ENCODE peak calls at places on chromosome 1, in eight cellular contexts. One of them, this sample, is unnamed.
A peak's percentile ranks its signal among the peaks of the same experiment; 100 is the strongest.

GRCh38 chr1:7224644-7225043 is 439.4 kb downstream of the CAMTA1 start:
- DNase-seq in CD8-positive, alpha-beta memory T cell: no peak
- DNase-seq in mammary epithelial cell: no peak
- DNase-seq in AG04450: no peak
- DNase-seq in adrenal gland: peak; percentile 24
- DNase-seq in foreskin keratinocyte: no peak
- DNase-seq in CD4-positive, CD25-positive, alpha-beta regulatory T cell: no peak
- DNase-seq in HL-60: no peak
- DNase-seq in this sample: no peak

GRCh38 chr1:220487297-220487820 is 40.6 kb upstream of the MARK1 start:
- DNase-seq in CD8-positive, alpha-beta memory T cell: no peak
- DNase-seq in HL-60: peak; percentile 3
- DNase-seq in CD4-positive, CD25-positive, alpha-beta regulatory T cell: peak; percentile 5
- DNase-seq in foreskin keratinocyte: peak; percentile 63
- DNase-seq in adrenal gland: no peak
- DNase-seq in mammary epithelial cell: peak; percentile 90
- DNase-seq in AG04450: no peak
- DNase-seq in this sample: peak; percentile 57

GRCh38 chr1:58879464-58879863 is 95.6 kb upstream of the JUN start:
- DNase-seq in AG04450: no peak
- DNase-seq in adrenal gland: no peak
- DNase-seq in foreskin keratinocyte: no peak
- DNase-seq in mammary epithelial cell: peak; percentile 27
- DNase-seq in HL-60: no peak
- DNase-seq in CD8-positive, alpha-beta memory T cell: no peak
- DNase-seq in CD4-positive, CD25-positive, alpha-beta regulatory T cell: no peak
- DNase-seq in this sample: no peak

GRCh38 chr1:158516966-158517365 is 37.2 kb downstream of the OR6Y1 start:
- DNase-seq in mammary epithelial cell: no peak
- DNase-seq in adrenal gland: no peak
- DNase-seq in HL-60: no peak
- DNase-seq in CD4-positive, CD25-positive, alpha-beta regulatory T cell: no peak
- DNase-seq in CD8-positive, alpha-beta memory T cell: no peak
- DNase-seq in AG04450: no peak
- DNase-seq in foreskin keratinocyte: no peak
- DNase-seq in this sample: no peak

GRCh38 chr1:80417651-80418050 is 1383.1 kb upstream of the ADGRL2 start:
- DNase-seq in CD4-positive, CD25-positive, alpha-beta regulatory T cell: no peak
- DNase-seq in foreskin keratinocyte: peak; percentile 91
- DNase-seq in adrenal gland: no peak
- DNase-seq in HL-60: no peak
- DNase-seq in mammary epithelial cell: peak; percentile 90
- DNase-seq in AG04450: peak; percentile 3
- DNase-seq in CD8-positive, alpha-beta memory T cell: no peak
- DNase-seq in this sample: peak; percentile 24

GRCh38 chr1:65435987-65436386 is 15.5 kb downstream of the LEPR start:
- DNase-seq in AG04450: no peak
- DNase-seq in adrenal gland: no peak
- DNase-seq in HL-60: no peak
- DNase-seq in foreskin keratinocyte: no peak
- DNase-seq in CD8-positive, alpha-beta memory T cell: no peak
- DNase-seq in CD4-positive, CD25-positive, alpha-beta regulatory T cell: no peak
- DNase-seq in mammary epithelial cell: no peak
- DNase-seq in this sample: no peak

GRCh38 chr1:247681288-247681897 is 1.9 kb upstream of the OR13G1 start:
- DNase-seq in AG04450: no peak
- DNase-seq in HL-60: peak; percentile 21
- DNase-seq in CD8-positive, alpha-beta memory T cell: no peak
- DNase-seq in foreskin keratinocyte: no peak
- DNase-seq in mammary epithelial cell: peak; percentile 41
- DNase-seq in CD4-positive, CD25-positive, alpha-beta regulatory T cell: peak; percentile 49
- DNase-seq in adrenal gland: peak; percentile 60
- DNase-seq in this sample: peak; percentile 2

GRCh38 chr1:117658676-117659075 is 52.8 kb downstream of the TENT5C start:
- DNase-seq in foreskin keratinocyte: no peak
- DNase-seq in AG04450: no peak
- DNase-seq in adrenal gland: no peak
- DNase-seq in CD4-positive, CD25-positive, alpha-beta regulatory T cell: peak; percentile 91
- DNase-seq in HL-60: no peak
- DNase-seq in CD8-positive, alpha-beta memory T cell: peak; percentile 68
- DNase-seq in mammary epithelial cell: no peak
- DNase-seq in this sample: no peak

GRCh38 chr1:29197590-29197924 is 15.9 kb upstream of the SRSF4 start:
- DNase-seq in CD8-positive, alpha-beta memory T cell: no peak
- DNase-seq in HL-60: no peak
- DNase-seq in foreskin keratinocyte: no peak
- DNase-seq in adrenal gland: no peak
- DNase-seq in CD4-positive, CD25-positive, alpha-beta regulatory T cell: peak; percentile 80
- DNase-seq in AG04450: no peak
- DNase-seq in mammary epithelial cell: peak; percentile 36
- DNase-seq in this sample: no peak

GRCh38 chr1:201069636-201070035 is 42.6 kb downstream of the CACNA1S start:
- DNase-seq in foreskin keratinocyte: no peak
- DNase-seq in AG04450: no peak
- DNase-seq in mammary epithelial cell: no peak
- DNase-seq in CD4-positive, CD25-positive, alpha-beta regulatory T cell: no peak
- DNase-seq in HL-60: no peak
- DNase-seq in adrenal gland: no peak
- DNase-seq in CD8-positive, alpha-beta memory T cell: no peak
- DNase-seq in this sample: no peak

GRCh38 chr1:65791860-65792670 is 630 bp upstream of the PDE4B start:
- DNase-seq in foreskin keratinocyte: no peak
- DNase-seq in CD4-positive, CD25-positive, alpha-beta regulatory T cell: no peak
- DNase-seq in AG04450: no peak
- DNase-seq in CD8-positive, alpha-beta memory T cell: no peak
- DNase-seq in adrenal gland: no peak
- DNase-seq in HL-60: no peak
- DNase-seq in mammary epithelial cell: no peak
- DNase-seq in this sample: no peak

GRCh38 chr1:62070384-62071011 is 124.2 kb upstream of the L1TD1 start:
- DNase-seq in AG04450: no peak
- DNase-seq in foreskin keratinocyte: no peak
- DNase-seq in adrenal gland: peak; percentile 28
- DNase-seq in CD8-positive, alpha-beta memory T cell: no peak
- DNase-seq in HL-60: no peak
- DNase-seq in mammary epithelial cell: no peak
- DNase-seq in CD4-positive, CD25-positive, alpha-beta regulatory T cell: peak; percentile 21
- DNase-seq in this sample: no peak

GRCh38 chr1:213858581-213858980 is 129.2 kb upstream of the PROX1 start:
- DNase-seq in mammary epithelial cell: no peak
- DNase-seq in adrenal gland: no peak
- DNase-seq in foreskin keratinocyte: no peak
- DNase-seq in CD8-positive, alpha-beta memory T cell: no peak
- DNase-seq in CD4-positive, CD25-positive, alpha-beta regulatory T cell: no peak
- DNase-seq in HL-60: no peak
- DNase-seq in AG04450: no peak
- DNase-seq in this sample: no peak

GRCh38 chr1:18999287-18999852 is 42.9 kb upstream of the IFFO2 start:
- DNase-seq in CD8-positive, alpha-beta memory T cell: no peak
- DNase-seq in adrenal gland: no peak
- DNase-seq in foreskin keratinocyte: no peak
- DNase-seq in CD4-positive, CD25-positive, alpha-beta regulatory T cell: no peak
- DNase-seq in HL-60: no peak
- DNase-seq in mammary epithelial cell: no peak
- DNase-seq in AG04450: no peak
- DNase-seq in this sample: no peak

GRCh38 chr1:33182452-33182851 is 609 bp upstream of the TRIM62 start:
- DNase-seq in mammary epithelial cell: peak; percentile 23
- DNase-seq in HL-60: no peak
- DNase-seq in adrenal gland: no peak
- DNase-seq in foreskin keratinocyte: no peak
- DNase-seq in AG04450: peak; percentile 32
- DNase-seq in CD8-positive, alpha-beta memory T cell: no peak
- DNase-seq in CD4-positive, CD25-positive, alpha-beta regulatory T cell: no peak
- DNase-seq in this sample: no peak

GRCh38 chr1:208159542-208160258 is 84.5 kb downstream of the PLXNA2 start:
- DNase-seq in HL-60: no peak
- DNase-seq in foreskin keratinocyte: no peak
- DNase-seq in mammary epithelial cell: no peak
- DNase-seq in adrenal gland: no peak
- DNase-seq in CD4-positive, CD25-positive, alpha-beta regulatory T cell: no peak
- DNase-seq in AG04450: peak; percentile 60
- DNase-seq in CD8-positive, alpha-beta memory T cell: no peak
- DNase-seq in this sample: no peak

GRCh38 chr1:218164930-218165686 is 120.0 kb upstream of the RRP15 start:
- DNase-seq in AG04450: no peak
- DNase-seq in adrenal gland: no peak
- DNase-seq in mammary epithelial cell: no peak
- DNase-seq in foreskin keratinocyte: no peak
- DNase-seq in CD4-positive, CD25-positive, alpha-beta regulatory T cell: peak; percentile 8
- DNase-seq in CD8-positive, alpha-beta memory T cell: no peak
- DNase-seq in HL-60: no peak
- DNase-seq in this sample: no peak

GRCh38 chr1:8203056-8203455 is 114.9 kb upstream of the SLC45A1 start:
- DNase-seq in AG04450: no peak
- DNase-seq in CD8-positive, alpha-beta memory T cell: no peak
- DNase-seq in HL-60: no peak
- DNase-seq in mammary epithelial cell: no peak
- DNase-seq in adrenal gland: no peak
- DNase-seq in foreskin keratinocyte: no peak
- DNase-seq in CD4-positive, CD25-positive, alpha-beta regulatory T cell: no peak
- DNase-seq in this sample: no peak

GRCh38 chr1:152917794-152918193 is 9.4 kb downstream of the IVL start:
- DNase-seq in foreskin keratinocyte: no peak
- DNase-seq in adrenal gland: peak; percentile 24
- DNase-seq in HL-60: no peak
- DNase-seq in mammary epithelial cell: peak; percentile 46
- DNase-seq in AG04450: no peak
- DNase-seq in CD4-positive, CD25-positive, alpha-beta regulatory T cell: no peak
- DNase-seq in CD8-positive, alpha-beta memory T cell: no peak
- DNase-seq in this sample: no peak

GRCh38 chr1:59156526-59157196 is 140.2 kb upstream of the FGGY start:
- DNase-seq in AG04450: no peak
- DNase-seq in CD4-positive, CD25-positive, alpha-beta regulatory T cell: no peak
- DNase-seq in adrenal gland: no peak
- DNase-seq in CD8-positive, alpha-beta memory T cell: no peak
- DNase-seq in foreskin keratinocyte: no peak
- DNase-seq in HL-60: no peak
- DNase-seq in mammary epithelial cell: no peak
- DNase-seq in this sample: no peak

GRCh38 chr1:24483441-24483840 is 19.2 kb upstream of the RCAN3 start:
- DNase-seq in mammary epithelial cell: no peak
- DNase-seq in AG04450: no peak
- DNase-seq in CD4-positive, CD25-positive, alpha-beta regulatory T cell: peak; percentile 82
- DNase-seq in foreskin keratinocyte: no peak
- DNase-seq in CD8-positive, alpha-beta memory T cell: no peak
- DNase-seq in adrenal gland: no peak
- DNase-seq in HL-60: no peak
- DNase-seq in this sample: no peak

GRCh38 chr1:24486296-24487065 is 16.2 kb upstream of the RCAN3 start:
- DNase-seq in HL-60: no peak
- DNase-seq in adrenal gland: no peak
- DNase-seq in CD4-positive, CD25-positive, alpha-beta regulatory T cell: peak; percentile 84
- DNase-seq in CD8-positive, alpha-beta memory T cell: peak; percentile 27
- DNase-seq in mammary epithelial cell: no peak
- DNase-seq in foreskin keratinocyte: no peak
- DNase-seq in AG04450: no peak
- DNase-seq in this sample: no peak

GRCh38 chr1:24481843-24482610 is 20.6 kb upstream of the RCAN3 start:
- DNase-seq in foreskin keratinocyte: no peak
- DNase-seq in adrenal gland: no peak
- DNase-seq in CD8-positive, alpha-beta memory T cell: peak; percentile 6
- DNase-seq in CD4-positive, CD25-positive, alpha-beta regulatory T cell: peak; percentile 89
- DNase-seq in HL-60: no peak
- DNase-seq in AG04450: no peak
- DNase-seq in mammary epithelial cell: no peak
- DNase-seq in this sample: no peak

GRCh38 chr1:24484208-24484607 is 18.4 kb upstream of the RCAN3 start:
- DNase-seq in CD4-positive, CD25-positive, alpha-beta regulatory T cell: no peak
- DNase-seq in CD8-positive, alpha-beta memory T cell: no peak
- DNase-seq in foreskin keratinocyte: no peak
- DNase-seq in HL-60: no peak
- DNase-seq in mammary epithelial cell: no peak
- DNase-seq in AG04450: no peak
- DNase-seq in adrenal gland: no peak
- DNase-seq in this sample: no peak

GRCh38 chr1:24481098-24481497 is 21.5 kb upstream of the RCAN3 start:
- DNase-seq in mammary epithelial cell: no peak
- DNase-seq in HL-60: peak; percentile 66
- DNase-seq in CD8-positive, alpha-beta memory T cell: peak; percentile 10
- DNase-seq in CD4-positive, CD25-positive, alpha-beta regulatory T cell: peak; percentile 77
- DNase-seq in adrenal gland: no peak
- DNase-seq in AG04450: no peak
- DNase-seq in foreskin keratinocyte: no peak
- DNase-seq in this sample: no peak
- H3K27ac ChIP-seq in mammary epithelial cell: no peak overlapping the region
- H3K27ac ChIP-seq in HL-60: peak overlapping the region; percentile 71
- H3K27ac ChIP-seq in CD8-positive, alpha-beta memory T cell: peak overlapping the region; percentile 32
- H3K27ac ChIP-seq in CD4-positive, CD25-positive, alpha-beta regulatory T cell: peak overlapping the region; percentile 81
- H3K27ac ChIP-seq in adrenal gland: no peak overlapping the region
- H3K27ac ChIP-seq in AG04450: no peak overlapping the region
- H3K27ac ChIP-seq in foreskin keratinocyte: no peak overlapping the region
- H3K27ac ChIP-seq in this sample: no peak overlapping the region

GRCh38 chr1:171081994-171082295 is 8.8 kb upstream of the FMO3 start:
- DNase-seq in foreskin keratinocyte: no peak
- DNase-seq in CD4-positive, CD25-positive, alpha-beta regulatory T cell: no peak
- DNase-seq in CD8-positive, alpha-beta memory T cell: no peak
- DNase-seq in mammary epithelial cell: no peak
- DNase-seq in HL-60: no peak
- DNase-seq in AG04450: no peak
- DNase-seq in adrenal gland: no peak
- DNase-seq in this sample: no peak
- H3K27ac ChIP-seq in foreskin keratinocyte: no peak overlapping the region
- H3K27ac ChIP-seq in CD4-positive, CD25-positive, alpha-beta regulatory T cell: no peak overlapping the region
- H3K27ac ChIP-seq in CD8-positive, alpha-beta memory T cell: no peak overlapping the region
- H3K27ac ChIP-seq in mammary epithelial cell: no peak overlapping the region
- H3K27ac ChIP-seq in HL-60: no peak overlapping the region
- H3K27ac ChIP-seq in AG04450: no peak overlapping the region
- H3K27ac ChIP-seq in adrenal gland: no peak overlapping the region
- H3K27ac ChIP-seq in this sample: no peak overlapping the region

GRCh38 chr1:21937372-21938121 is 437 bp upstream of the HSPG2 start:
- DNase-seq in AG04450: peak; percentile 47
- DNase-seq in foreskin keratinocyte: no peak
- DNase-seq in CD4-positive, CD25-positive, alpha-beta regulatory T cell: peak; percentile 39
- DNase-seq in CD8-positive, alpha-beta memory T cell: peak; percentile 40
- DNase-seq in adrenal gland: peak; percentile 81
- DNase-seq in mammary epithelial cell: peak; percentile 79
- DNase-seq in HL-60: peak; percentile 51
- DNase-seq in this sample: no peak
- H3K27ac ChIP-seq in AG04450: peak overlapping the region; percentile 47
- H3K27ac ChIP-seq in foreskin keratinocyte: peak overlapping the region; percentile 70
- H3K27ac ChIP-seq in CD4-positive, CD25-positive, alpha-beta regulatory T cell: no peak overlapping the region
- H3K27ac ChIP-seq in CD8-positive, alpha-beta memory T cell: peak overlapping the region; percentile 6
- H3K27ac ChIP-seq in adrenal gland: peak overlapping the region; percentile 84
- H3K27ac ChIP-seq in mammary epithelial cell: peak overlapping the region; percentile 41
- H3K27ac ChIP-seq in HL-60: peak overlapping the region; percentile 33
- H3K27ac ChIP-seq in this sample: peak overlapping the region; percentile 93

GRCh38 chr1:231584117-231584516 is 42.5 kb upstream of the DISC1 start:
- DNase-seq in CD8-positive, alpha-beta memory T cell: no peak
- DNase-seq in foreskin keratinocyte: peak; percentile 41
- DNase-seq in adrenal gland: no peak
- DNase-seq in HL-60: no peak
- DNase-seq in mammary epithelial cell: peak; percentile 71
- DNase-seq in AG04450: no peak
- DNase-seq in CD4-positive, CD25-positive, alpha-beta regulatory T cell: peak; percentile 31
- DNase-seq in this sample: no peak
- H3K27ac ChIP-seq in CD8-positive, alpha-beta memory T cell: no peak overlapping the region
- H3K27ac ChIP-seq in foreskin keratinocyte: no peak overlapping the region
- H3K27ac ChIP-seq in adrenal gland: no peak overlapping the region
- H3K27ac ChIP-seq in HL-60: no peak overlapping the region
- H3K27ac ChIP-seq in mammary epithelial cell: no peak overlapping the region
- H3K27ac ChIP-seq in AG04450: no peak overlapping the region
- H3K27ac ChIP-seq in CD4-positive, CD25-positive, alpha-beta regulatory T cell: no peak overlapping the region
- H3K27ac ChIP-seq in this sample: no peak overlapping the region

This sample was measured in epithelial cell of prostate.